ENCODE peak calls at places on chromosomes 7 and 10, in ten cellular contexts. One of them, this sample, is unnamed.

GRCh38 chr7:44971188-44971907 is 7.5 kb downstream of the MYO1G start:
- DNase-seq in fibroblast of mammary gland: no peak
- DNase-seq in AG04450: no peak
- DNase-seq in glomerular endothelial cell: no peak
- DNase-seq in mammary epithelial cell: no peak
- DNase-seq in NCI-H1092 treated with DMSO at 0.1 percent for 48 hours: no peak
- DNase-seq in mesothelial cell of epicardium: no peak
- DNase-seq in A549: no peak
- DNase-seq in bronchial epithelial cell: no peak
- DNase-seq in hypothalamus: no peak
- DNase-seq in this sample: no peak

GRCh38 chr7:132317856-132318255 is 258.4 kb downstream of the PLXNA4 start:
- DNase-seq in mesothelial cell of epicardium: no peak
- DNase-seq in hypothalamus: no peak
- DNase-seq in fibroblast of mammary gland: no peak
- DNase-seq in bronchial epithelial cell: no peak
- DNase-seq in glomerular endothelial cell: no peak
- DNase-seq in NCI-H1092 treated with DMSO at 0.1 percent for 48 hours: no peak
- DNase-seq in A549: no peak
- DNase-seq in AG04450: no peak
- DNase-seq in mammary epithelial cell: no peak
- DNase-seq in this sample: no peak

GRCh38 chr7:128022631-128023532 is 8.4 kb downstream of the LRRC4 start:
- DNase-seq in mesothelial cell of epicardium: no peak
- DNase-seq in AG04450: peak; percentile 43
- DNase-seq in fibroblast of mammary gland: peak; percentile 78
- DNase-seq in A549: no peak
- DNase-seq in glomerular endothelial cell: no peak
- DNase-seq in NCI-H1092 treated with DMSO at 0.1 percent for 48 hours: no peak
- DNase-seq in hypothalamus: no peak
- DNase-seq in bronchial epithelial cell: peak; percentile 90
- DNase-seq in mammary epithelial cell: peak; percentile 78
- DNase-seq in this sample: no peak

GRCh38 chr7:111865430-111865829 is 303.1 kb upstream of the IMMP2L start:
- DNase-seq in A549: no peak
- DNase-seq in bronchial epithelial cell: no peak
- DNase-seq in hypothalamus: no peak
- DNase-seq in glomerular endothelial cell: no peak
- DNase-seq in mesothelial cell of epicardium: no peak
- DNase-seq in fibroblast of mammary gland: peak; percentile 6
- DNase-seq in NCI-H1092 treated with DMSO at 0.1 percent for 48 hours: no peak
- DNase-seq in AG04450: no peak
- DNase-seq in mammary epithelial cell: no peak
- DNase-seq in this sample: peak; percentile 70

GRCh38 chr7:43443380-43443779 is 139.5 kb upstream of the STK17A start:
- DNase-seq in NCI-H1092 treated with DMSO at 0.1 percent for 48 hours: no peak
- DNase-seq in hypothalamus: no peak
- DNase-seq in mesothelial cell of epicardium: no peak
- DNase-seq in mammary epithelial cell: peak; percentile 4
- DNase-seq in fibroblast of mammary gland: no peak
- DNase-seq in glomerular endothelial cell: no peak
- DNase-seq in AG04450: no peak
- DNase-seq in A549: no peak
- DNase-seq in bronchial epithelial cell: no peak
- DNase-seq in this sample: no peak

GRCh38 chr10:47308775-47309174 is 8.8 kb downstream of the GDF10 start:
- DNase-seq in bronchial epithelial cell: no peak
- DNase-seq in A549: no peak
- DNase-seq in glomerular endothelial cell: no peak
- DNase-seq in hypothalamus: no peak
- DNase-seq in mesothelial cell of epicardium: no peak
- DNase-seq in AG04450: no peak
- DNase-seq in mammary epithelial cell: no peak
- DNase-seq in NCI-H1092 treated with DMSO at 0.1 percent for 48 hours: no peak
- DNase-seq in fibroblast of mammary gland: no peak
- DNase-seq in this sample: no peak

GRCh38 chr10:85658518-85658917 is 708.1 kb downstream of the GRID1 start:
- DNase-seq in mammary epithelial cell: no peak
- DNase-seq in bronchial epithelial cell: no peak
- DNase-seq in hypothalamus: no peak
- DNase-seq in mesothelial cell of epicardium: no peak
- DNase-seq in NCI-H1092 treated with DMSO at 0.1 percent for 48 hours: no peak
- DNase-seq in fibroblast of mammary gland: no peak
- DNase-seq in AG04450: no peak
- DNase-seq in A549: no peak
- DNase-seq in glomerular endothelial cell: no peak
- DNase-seq in this sample: no peak

GRCh38 chr7:158161194-158161593 is 426.4 kb downstream of the PTPRN2 start:
- DNase-seq in mammary epithelial cell: no peak
- DNase-seq in glomerular endothelial cell: no peak
- DNase-seq in AG04450: no peak
- DNase-seq in NCI-H1092 treated with DMSO at 0.1 percent for 48 hours: no peak
- DNase-seq in bronchial epithelial cell: no peak
- DNase-seq in fibroblast of mammary gland: no peak
- DNase-seq in hypothalamus: no peak
- DNase-seq in mesothelial cell of epicardium: no peak
- DNase-seq in A549: no peak
- DNase-seq in this sample: no peak

GRCh38 chr7:24701232-24701898 is 55.9 kb downstream of the GSDME start:
- DNase-seq in hypothalamus: no peak
- DNase-seq in fibroblast of mammary gland: peak; percentile 93
- DNase-seq in NCI-H1092 treated with DMSO at 0.1 percent for 48 hours: no peak
- DNase-seq in bronchial epithelial cell: peak; percentile 83
- DNase-seq in mammary epithelial cell: peak; percentile 79
- DNase-seq in A549: no peak
- DNase-seq in AG04450: peak; percentile 92
- DNase-seq in glomerular endothelial cell: no peak
- DNase-seq in mesothelial cell of epicardium: no peak
- DNase-seq in this sample: no peak

This sample was measured in esophagus muscularis mucosa.